ENCODE peak calls at places on chromosome 5, in eight cellular contexts. B, H, L, I, Y, E, P and F are unnamed samples.

GRCh38 chr5:112822456-112822855 is 38.6 kb upstream of the SRP19 start:
- DNase-seq in B (peak), H (no peak), L (no peak), I (no peak), Y (no peak), E (no peak), P (no peak), F (no peak)

GRCh38 chr5:87539839-87540238 is 127.1 kb upstream of the CCNH start:
- DNase-seq in B (no peak), H (no peak), L (no peak), I (peak), Y (no peak), E (no peak), P (no peak), F (no peak)

GRCh38 chr5:67310740-67311139 is 114.1 kb upstream of the CD180 start:
- DNase-seq in B (no peak), H (no peak), L (no peak), I (no peak), Y (no peak), E (no peak), P (no peak), F (no peak)

GRCh38 chr5:153881687-153882086 is 157.0 kb downstream of the FAM114A2 start:
- DNase-seq in B (no peak), H (no peak), L (no peak), I (no peak), Y (peak), E (no peak), P (no peak), F (no peak)

GRCh38 chr5:103234239-103234975 is 24.2 kb upstream of the MACIR start:
- DNase-seq in B (peak), H (no peak), L (no peak), I (peak), Y (peak), E (no peak), P (no peak), F (no peak)

GRCh38 chr5:175853573-175854230 is 17.7 kb upstream of the CPLX2 start:
- DNase-seq in B (no peak), H (no peak), L (peak), I (no peak), Y (no peak), E (no peak), P (no peak), F (no peak)

GRCh38 chr5:86909896-86910295 is 292.2 kb downstream of the COX7C start:
- DNase-seq in B (peak), H (no peak), L (no peak), I (peak), Y (peak), E (no peak), P (no peak), F (no peak)

GRCh38 chr5:37214550-37214949 is 34.6 kb downstream of the CPLANE1 start:
- DNase-seq in B (no peak), H (no peak), L (no peak), I (no peak), Y (no peak), E (no peak), P (no peak), F (no peak)

GRCh38 chr5:57034517-57034916 is 82.6 kb upstream of the MIER3 start:
- DNase-seq in B (no peak), H (no peak), L (no peak), I (no peak), Y (no peak), E (no peak), P (no peak), F (no peak)

GRCh38 chr5:147410496-147411395 is 99.1 kb downstream of the DPYSL3 start:
- DNase-seq in B (no peak), H (no peak), L (no peak), I (no peak), Y (no peak), E (no peak), P (no peak), F (no peak)

GRCh38 chr5:6540111-6540830 is 91.6 kb downstream of the UBE2QL1 start:
- DNase-seq in B (peak), H (peak), L (no peak), I (no peak), Y (no peak), E (no peak), P (no peak), F (no peak)

GRCh38 chr5:125038477-125038876 is 292.0 kb upstream of the ZNF608 start:
- DNase-seq in B (no peak), H (no peak), L (no peak), I (no peak), Y (no peak), E (no peak), P (no peak), F (no peak)

DNA sequence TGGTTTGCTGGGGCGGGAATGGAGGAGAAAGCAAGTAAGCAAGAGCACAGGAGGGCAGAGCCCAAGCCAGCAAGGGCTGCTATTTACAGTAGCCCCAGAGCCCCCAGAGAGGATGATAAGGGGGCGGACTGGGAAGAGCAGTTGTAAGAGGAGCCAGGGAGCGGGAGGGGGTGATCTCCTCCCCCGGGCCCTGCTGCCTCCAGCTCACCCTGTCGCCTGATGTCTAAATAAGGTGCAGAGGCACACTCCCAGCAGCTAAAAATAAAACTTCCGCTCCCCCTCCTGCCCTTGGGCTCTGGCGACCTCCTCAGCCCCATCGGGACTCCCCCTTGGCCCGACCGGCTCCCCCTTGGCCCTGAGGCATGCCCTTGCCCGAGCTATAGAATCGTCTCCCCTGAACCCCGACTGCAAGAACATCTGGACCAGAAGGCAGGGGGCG is 14.4 kb upstream of the CCDC69 start:
- DNase-seq in B (no peak), H (peak), L (peak), I (no peak), Y (no peak), E (no peak), P (peak), F (no peak)
- H3K4me3 ChIP-seq in B (no peak), H (peak), L (no peak), I (no peak), Y (no peak), E (no peak), P (peak), F (no peak)

GRCh38 chr5:111704452-111705085 is 52.4 kb downstream of the NREP start:
- DNase-seq in B (no peak), H (no peak), L (no peak), I (no peak), Y (no peak), E (no peak), P (no peak), F (no peak)

GRCh38 chr5:111707624-111708165 is 49.3 kb downstream of the NREP start:
- DNase-seq in B (no peak), H (no peak), L (no peak), I (peak), Y (no peak), E (no peak), P (no peak), F (no peak)

GRCh38 chr5:111706345-111706744 is 50.6 kb downstream of the NREP start:
- DNase-seq in B (no peak), H (no peak), L (no peak), I (no peak), Y (no peak), E (no peak), P (no peak), F (no peak)

GRCh38 chr5:111699976-111700375 is 57.0 kb downstream of the NREP start:
- DNase-seq in B (no peak), H (no peak), L (no peak), I (peak), Y (no peak), E (no peak), P (no peak), F (no peak)

GRCh38 chr5:111703662-111704061 is 53.3 kb downstream of the NREP start:
- DNase-seq in B (no peak), H (no peak), L (no peak), I (no peak), Y (no peak), E (no peak), P (no peak), F (no peak)
- H3K4me3 ChIP-seq in B (no peak), H (no peak), L (no peak), I (no peak), Y (no peak), E (no peak), P (no peak), F (no peak)

GRCh38 chr5:143401846-143402463 is 1.5 kb downstream of the NR3C1 start:
- DNase-seq in B (no peak), H (no peak), L (no peak), I (peak), Y (peak), E (no peak), P (no peak), F (peak)
- H3K4me3 ChIP-seq in B (peak), H (peak), L (peak), I (peak), Y (peak), E (peak), P (peak), F (peak)

DNA sequence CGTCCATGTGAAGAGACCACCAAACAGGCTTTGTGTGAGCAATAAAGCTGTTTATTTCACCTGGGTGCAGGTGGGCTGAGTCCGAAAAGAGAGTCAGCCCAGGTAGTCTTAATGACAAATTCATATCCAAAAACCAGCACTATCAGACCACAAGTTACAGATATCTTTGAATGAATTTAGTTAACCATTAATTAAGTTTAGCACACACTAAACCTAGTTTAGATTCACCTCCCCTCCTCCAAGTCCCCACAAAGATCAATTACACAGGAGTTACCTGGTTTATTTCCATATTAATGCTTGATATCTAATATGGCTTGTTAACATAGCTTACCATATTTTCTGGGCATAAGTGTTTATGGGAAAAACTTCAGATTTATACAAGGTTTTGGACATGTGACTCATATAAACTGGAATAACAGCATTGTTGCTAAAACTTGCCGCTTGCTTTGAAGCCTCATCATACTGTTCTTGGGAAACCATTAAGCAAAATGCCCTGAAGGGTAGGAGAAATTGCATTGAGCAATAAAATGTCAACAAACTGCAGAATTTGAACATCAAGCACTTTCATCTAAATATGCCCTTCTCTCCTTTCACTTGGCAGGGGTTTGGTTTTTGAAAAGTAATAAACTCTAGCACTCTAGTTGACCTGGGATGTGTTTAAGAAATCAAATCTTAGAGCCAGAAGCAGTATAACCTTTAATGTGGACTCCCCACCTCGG is 166.9 kb downstream of the SNCAIP start:
- DNase-seq in B (no peak), H (no peak), L (no peak), I (peak), Y (peak), E (peak), P (no peak), F (no peak)
- H3K4me3 ChIP-seq in B (no peak), H (no peak), L (no peak), I (no peak), Y (no peak), E (no peak), P (no peak), F (no peak)

DNA sequence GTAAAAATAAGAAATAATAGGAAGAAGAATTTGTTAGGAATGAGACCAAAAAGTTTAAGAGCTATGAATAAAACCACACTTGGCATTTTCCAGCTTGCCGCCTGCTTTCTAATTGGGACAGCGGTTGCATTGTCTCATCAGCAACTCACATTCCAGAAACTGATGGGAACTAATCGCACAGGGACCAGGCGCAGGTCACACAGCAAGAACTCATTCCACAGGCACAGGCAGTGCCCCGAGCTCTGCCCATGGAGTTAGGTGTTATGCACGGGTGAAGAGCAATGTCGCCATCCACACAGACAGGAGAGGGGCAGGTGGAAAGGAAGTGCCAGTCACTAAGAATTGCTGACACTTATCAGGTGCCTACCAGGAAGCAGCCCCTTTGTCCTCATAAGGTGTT is 279.9 kb downstream of the NSG2 start:
- DNase-seq in B (no peak), H (no peak), L (peak), I (no peak), Y (no peak), E (no peak), P (no peak), F (no peak)
- H3K4me3 ChIP-seq in B (no peak), H (no peak), L (no peak), I (no peak), Y (no peak), E (no peak), P (no peak), F (no peak)

GRCh38 chr5:146339715-146340259 is 1.1 kb downstream of the POU4F3 start:
- DNase-seq in B (no peak), H (no peak), L (no peak), I (no peak), Y (no peak), E (no peak), P (no peak), F (no peak)
- H3K4me3 ChIP-seq in B (peak), H (no peak), L (no peak), I (no peak), Y (no peak), E (no peak), P (no peak), F (no peak)